ENCODE peak calls at places on chromosomes 6 and 20, in nine cellular contexts. Y is tibial nerve, D is hepatocyte, N is MM.1S, V is lower lobe of right lung, I is colonic mucosa, A is testis, R is aorta, M is left ventricle myocardium inferior. W is an unnamed sample.

GRCh38 chr20:46255440-46256104 is 52.7 kb downstream of the CDH22 start:
- DNase-seq in M (peak; percentile 78), A (peak; percentile 88), D (peak; percentile 75), V (peak; percentile 82), N (peak; percentile 39), R (peak; percentile 58), I (peak; percentile 96), Y (peak; percentile 30), W (peak; percentile 81)

GRCh38 chr6:31567531-31568370 is 4.3 kb upstream of the LTA start:
- DNase-seq in A (no peak), D (no peak), M (no peak), I (no peak), Y (no peak), R (no peak), V (no peak), N (no peak), W (no peak)

GRCh38 chr20:34938466-34939163 is 17.0 kb downstream of the GSS start:
- DNase-seq in Y (peak; percentile 53), M (peak; percentile 74), R (peak; percentile 83), I (peak; percentile 93), D (no peak), A (peak; percentile 83), N (no peak), V (peak; percentile 74), W (peak; percentile 80)

GRCh38 chr20:61387204-61387958 is 135.3 kb downstream of the CDH4 start:
- DNase-seq in N (no peak), M (no peak), R (no peak), Y (no peak), V (no peak), I (no peak), A (peak; percentile 42), D (peak; percentile 70), W (peak; percentile 1)

GRCh38 chr20:15854871-15855270 is 718.4 kb downstream of the KIF16B start:
- DNase-seq in R (no peak), M (no peak), V (no peak), N (no peak), I (no peak), D (no peak), A (no peak), Y (no peak), W (no peak)

GRCh38 chr20:63704749-63705117 is 3.0 kb downstream of the ARFRP1 start:
- DNase-seq in V (no peak), Y (no peak), A (no peak), D (no peak), I (no peak), R (no peak), N (no peak), M (no peak), W (no peak)

GRCh38 chr6:118569498-118569897 is 21.4 kb downstream of the PLN start:
- DNase-seq in I (no peak), A (no peak), R (no peak), Y (no peak), M (no peak), D (no peak), N (no peak), V (no peak), W (no peak)

GRCh38 chr20:31675828-31676533 is 38.3 kb downstream of the COX4I2 start:
- DNase-seq in I (peak; percentile 40), R (no peak), V (no peak), A (peak; percentile 69), D (no peak), M (no peak), Y (no peak), N (peak; percentile 77), W (peak; percentile 71)

GRCh38 chr6:15462717-15463525 is 199.9 kb downstream of the DTNBP1 start:
- DNase-seq in M (no peak), N (no peak), V (no peak), Y (no peak), D (no peak), A (no peak), I (no peak), R (no peak), W (no peak)

GRCh38 chr6:20230720-20231119 is 18.5 kb upstream of the MBOAT1 start:
- DNase-seq in M (no peak), Y (no peak), V (no peak), D (no peak), I (no peak), A (no peak), R (no peak), N (no peak), W (no peak)

GRCh38 chr6:22722913-22723312 is 153.5 kb downstream of the HDGFL1 start:
- DNase-seq in Y (no peak), D (no peak), I (no peak), N (no peak), R (no peak), M (no peak), V (no peak), A (no peak), W (no peak)

GRCh38 chr6:36625161-36625919 is 31.2 kb downstream of the SRSF3 start:
- DNase-seq in A (peak; percentile 50), M (no peak), Y (no peak), D (no peak), V (no peak), R (peak; percentile 58), I (peak; percentile 29), N (no peak), W (no peak)

GRCh38 chr6:149851461-149851860 is 12.7 kb downstream of the LRP11 start:
- DNase-seq in I (no peak), Y (no peak), R (no peak), V (no peak), N (no peak), A (no peak), D (no peak), M (no peak), W (no peak)

GRCh38 chr20:18224968-18225568 is 63.3 kb upstream of the ZNF133 start:
- DNase-seq in V (no peak), N (no peak), Y (peak; percentile 52), M (peak; percentile 34), R (peak; percentile 48), D (peak; percentile 61), I (peak; percentile 32), A (peak; percentile 29), W (peak; percentile 9)

GRCh38 chr6:36289281-36290018 is 19.6 kb downstream of the PNPLA1 start:
- DNase-seq in R (no peak), V (no peak), D (peak; percentile 51), N (no peak), A (no peak), I (no peak), M (no peak), Y (no peak), W (peak; percentile 27)

GRCh38 chr6:52409499-52409898 is 10.6 kb upstream of the EFHC1 start:
- DNase-seq in V (no peak), N (no peak), R (no peak), A (no peak), M (no peak), D (no peak), Y (peak; percentile 39), I (no peak), W (no peak)

GRCh38 chr6:82924799-82925535 is 140.7 kb downstream of the UBE3D start:
- DNase-seq in A (no peak), N (no peak), D (no peak), R (no peak), I (no peak), Y (no peak), M (no peak), V (no peak), W (no peak)

GRCh38 chr20:44938637-44939036 is 21.6 kb downstream of the TOMM34 start:
- DNase-seq in R (no peak), V (no peak), A (no peak), D (no peak), Y (no peak), N (no peak), I (no peak), M (no peak), W (no peak)

GRCh38 chr20:62860391-62860923 is 1.2 kb downstream of the TCFL5 start:
- DNase-seq in Y (no peak), A (no peak), M (no peak), D (no peak), R (no peak), N (no peak), I (no peak), V (no peak), W (no peak)

GRCh38 chr6:43978473-43979360 is 148.5 kb downstream of the MRPL14 start:
- DNase-seq in V (no peak), I (no peak), R (peak; percentile 47), A (no peak), Y (no peak), D (no peak), N (no peak), M (no peak), W (no peak)

DNA sequence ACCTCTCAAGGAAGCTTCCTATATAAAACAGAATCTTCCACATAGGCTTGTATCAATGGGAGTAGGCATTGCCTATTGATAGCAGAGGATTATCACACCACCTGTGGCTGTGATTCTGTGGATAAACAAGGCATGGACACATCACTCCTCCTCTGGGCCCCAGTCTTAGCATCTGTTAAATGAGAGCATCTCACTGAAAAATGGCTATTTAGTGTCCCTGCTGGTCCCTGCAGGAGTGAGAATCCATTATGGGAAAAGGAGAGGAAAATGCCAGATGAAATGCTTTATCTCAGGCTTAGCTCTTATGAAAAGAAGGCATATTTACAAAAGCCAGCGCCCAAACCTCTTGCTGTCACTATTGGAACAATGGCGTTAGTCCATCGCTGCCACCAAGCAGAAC is 658.5 kb upstream of the CHD6 start:
- DNase-seq in D (no peak), N (no peak), V (no peak), Y (no peak), I (no peak), R (no peak), A (no peak), M (no peak), W (no peak)
- H3K4me3 ChIP-seq in D (no peak overlapping the region), N (no peak overlapping the region), V (no peak overlapping the region), Y (no peak overlapping the region), I (no peak overlapping the region), R (no peak overlapping the region), A (no peak overlapping the region), M (no peak overlapping the region), W (no peak overlapping the region)

DNA sequence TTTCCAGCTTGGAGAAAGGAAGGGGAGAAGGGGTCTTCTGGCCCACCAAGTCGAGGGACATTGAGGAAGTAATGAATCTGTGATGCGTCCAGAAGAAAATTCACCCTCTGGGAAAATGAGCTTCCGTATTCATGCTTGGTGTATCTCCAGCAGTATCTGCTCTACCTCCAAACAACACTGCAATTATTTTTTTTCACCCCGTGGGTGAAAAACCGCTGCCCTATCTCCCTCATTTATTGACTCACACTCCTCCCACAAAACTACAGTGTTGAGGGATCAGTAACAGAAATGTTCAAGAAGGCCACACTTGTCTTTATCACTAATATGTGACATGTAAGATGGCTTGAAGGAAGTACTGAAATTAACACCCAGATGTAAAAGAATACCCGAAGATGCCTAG is 4.8 kb upstream of the TBX18 start:
- DNase-seq in D (no peak), R (no peak), M (no peak), A (no peak), I (no peak), Y (no peak), N (no peak), V (no peak), W (no peak)
- H3K27me3 ChIP-seq in D (peaks cover 93% of the 10 kb centered on the region), R (no peaks in the 10 kb centered on the region), M (peaks cover 100% of the 10 kb centered on the region), A (peaks cover 12% of the 10 kb centered on the region), I (peaks cover 79% of the 10 kb centered on the region), Y (peaks cover 97% of the 10 kb centered on the region), N (no peaks in the 10 kb centered on the region), V (peaks cover 100% of the 10 kb centered on the region), W (peaks cover 8% of the 10 kb centered on the region)

GRCh38 chr20:3805594-3806264 is 9.6 kb downstream of the CDC25B start:
- DNase-seq in N (no peak), I (no peak), V (peak; percentile 20), M (no peak), D (no peak), A (no peak), R (peak; percentile 35), Y (no peak), W (peak; percentile 55)
- H3K27ac ChIP-seq in N (no peak overlapping the region), I (peak overlapping the region; percentile 97), V (peak overlapping the region; percentile 83), M (peak overlapping the region; percentile 97), D (peak overlapping the region; percentile 97), A (peak overlapping the region; percentile 91), R (no peak overlapping the region), Y (peak overlapping the region; percentile 96), W (no peak overlapping the region)

GRCh38 chr6:167350731-167351655 is 26.1 kb downstream of the TTLL2 start:
- DNase-seq in M (peak; percentile 67), I (peak; percentile 91), R (peak; percentile 59), D (peak; percentile 90), N (peak; percentile 70), V (peak; percentile 78), Y (peak; percentile 77), A (peak; percentile 93), W (peak; percentile 80)
- H3K4me3 ChIP-seq in M (peak overlapping the region; percentile 64), I (peak overlapping the region; percentile 53), R (no peak overlapping the region), D (peak overlapping the region; percentile 63), N (peak overlapping the region; percentile 47), V (peak overlapping the region; percentile 56), Y (peak overlapping the region; percentile 18), A (peak overlapping the region; percentile 55), W (no peak overlapping the region)